ENCODE peak calls at places on chromosomes 3 and 15, in nine cellular contexts. L is coronary artery; J is caudate nucleus; W is mesendoderm; X is neural progenitor cell; S is activated CD8-positive, alpha-beta memory T cell treated with anti-CD3 and anti-CD28 coated beads, Interleukin-2, amount 50 U/mL, for 48 hours; U is renal cortical epithelial cell; N is heart right ventricle; H is stimulated activated CD4-positive, alpha-beta T cell treated with anti-CD3 and anti-CD28 coated beads, Interleukin-15, amount 100 ng/mL, for 1 hour. O is an unnamed sample.

GRCh38 chr3:139715736-139716135 is 38.0 kb upstream of the NMNAT3 start:
- DNase-seq in N (no peak), L (no peak), H (no peak), W (no peak), U (no peak), S (no peak), J (no peak), X (no peak), O (no peak)

GRCh38 chr3:49158108-49158709 is 7.9 kb downstream of the CCDC71 start:
- DNase-seq in S (no peak), J (no peak), L (no peak), H (peak), U (no peak), N (no peak), X (peak), W (peak), O (no peak)

GRCh38 chr15:97563516-97563915 is 397.0 kb upstream of the ARRDC4 start:
- DNase-seq in U (no peak), L (no peak), N (no peak), X (no peak), H (no peak), J (no peak), S (no peak), W (no peak), O (no peak)

GRCh38 chr3:55750525-55750924 is 263.4 kb upstream of the WNT5A start:
- DNase-seq in N (no peak), X (no peak), W (no peak), H (no peak), J (no peak), U (peak), S (no peak), L (no peak), O (no peak)

GRCh38 chr3:78116874-78117273 is 1077.0 kb downstream of the ROBO2 start:
- DNase-seq in J (no peak), W (no peak), X (no peak), H (no peak), S (no peak), N (no peak), L (no peak), U (peak), O (no peak)

GRCh38 chr3:105402287-105402801 is 35.6 kb downstream of the ALCAM start:
- DNase-seq in L (no peak), H (no peak), J (no peak), U (peak), N (no peak), S (no peak), W (peak), X (peak), O (peak)

GRCh38 chr15:43249699-43250203 is 17.0 kb downstream of the TGM5 start:
- DNase-seq in U (peak), J (no peak), H (no peak), W (peak), N (no peak), S (peak), L (no peak), X (no peak), O (no peak)

GRCh38 chr3:33777996-33778395 is 20.4 kb upstream of the PDCD6IP start:
- DNase-seq in L (no peak), W (no peak), S (no peak), X (no peak), H (no peak), U (no peak), J (no peak), N (no peak), O (no peak)

GRCh38 chr3:49387721-49388120 is 24.1 kb downstream of the RHOA start:
- DNase-seq in X (no peak), J (no peak), U (peak), L (no peak), N (no peak), W (no peak), S (no peak), H (no peak), O (no peak)

GRCh38 chr3:194379651-194380050 is 10.1 kb upstream of the LRRC15 start:
- DNase-seq in J (no peak), X (no peak), S (no peak), W (no peak), L (peak), H (no peak), N (no peak), U (no peak), O (peak)

GRCh38 chr3:87333393-87333892 is 57.1 kb upstream of the POU1F1 start:
- DNase-seq in L (no peak), S (no peak), U (peak), N (no peak), H (no peak), X (no peak), W (peak), J (no peak), O (no peak)

GRCh38 chr3:149288655-149289054 is 44.8 kb downstream of the TM4SF18 start:
- DNase-seq in W (no peak), N (no peak), X (no peak), S (no peak), U (no peak), J (no peak), L (no peak), H (no peak), O (no peak)

GRCh38 chr3:194984624-194985023 is 286.3 kb downstream of the XXYLT1 start:
- DNase-seq in J (no peak), H (no peak), U (no peak), S (no peak), L (no peak), X (no peak), N (no peak), W (no peak), O (peak)

GRCh38 chr3:107201146-107201545 is 176.1 kb upstream of the CCDC54 start:
- DNase-seq in J (no peak), L (no peak), H (no peak), W (no peak), S (no peak), N (no peak), X (no peak), U (no peak), O (no peak)

GRCh38 chr3:123186695-123187094 is 15.0 kb upstream of the SEC22A start:
- DNase-seq in U (no peak), X (no peak), N (no peak), J (peak), L (no peak), S (no peak), W (no peak), H (no peak), O (no peak)

GRCh38 chr3:190127797-190128196 is 7.1 kb upstream of the P3H2 start:
- DNase-seq in U (no peak), W (no peak), J (no peak), N (no peak), X (peak), H (no peak), L (no peak), S (no peak), O (no peak)

GRCh38 chr15:93028111-93028631 is 60.8 kb downstream of the RGMA start:
- DNase-seq in J (no peak), S (peak), X (no peak), W (no peak), N (no peak), L (no peak), U (no peak), H (no peak), O (peak)

GRCh38 chr15:81064253-81064652 is 63.5 kb downstream of the TLNRD1 start:
- DNase-seq in W (no peak), L (no peak), S (no peak), J (no peak), N (no peak), U (no peak), H (no peak), X (no peak), O (no peak)

GRCh38 chr3:129604942-129605592 is 1.4 kb downstream of the PLXND1 start:
- DNase-seq in L (no peak), N (no peak), W (no peak), S (no peak), X (peak), J (no peak), U (no peak), H (no peak), O (no peak)

GRCh38 chr3:190258634-190259033 is 63.6 kb downstream of the CLDN1 start:
- DNase-seq in S (no peak), X (peak), J (no peak), L (no peak), U (peak), H (no peak), W (peak), N (no peak), O (no peak)

GRCh38 chr3:112583105-112583504 is 21.3 kb downstream of the SLC35A5 start:
- DNase-seq in J (no peak), S (no peak), L (no peak), X (no peak), N (no peak), W (no peak), H (no peak), U (no peak), O (no peak)

GRCh38 chr3:25471081-25471768 is 43.2 kb downstream of the RARB start:
- DNase-seq in H (no peak), X (no peak), J (no peak), N (peak), W (no peak), L (no peak), U (no peak), S (no peak), O (no peak)

GRCh38 chr3:177525987-177526712 is 328.9 kb upstream of the TBL1XR1 start:
- DNase-seq in N (no peak), J (no peak), H (no peak), W (no peak), U (peak), X (no peak), L (no peak), S (no peak), O (no peak)

GRCh38 chr15:33132722-33133345 is 61.7 kb downstream of the FMN1 start:
- DNase-seq in H (no peak), W (peak), J (no peak), S (no peak), N (no peak), X (peak), U (peak), L (no peak), O (no peak)

GRCh38 chr15:99566157-99566900 is 545 bp downstream of the MEF2A start:
- DNase-seq in W (peak), S (peak), H (no peak), L (peak), N (peak), X (peak), J (no peak), U (no peak), O (peak)

GRCh38 chr15:100765458-100766224 is 114.0 kb upstream of the ALDH1A3 start:
- DNase-seq in L (peak), W (no peak), X (no peak), S (no peak), H (no peak), U (no peak), N (no peak), J (no peak), O (peak)

GRCh38 chr3:193843447-193844301 is 250.7 kb downstream of the OPA1 start:
- DNase-seq in L (no peak), X (no peak), J (no peak), H (no peak), U (peak), S (no peak), N (no peak), W (no peak), O (no peak)

GRCh38 chr15:55279746-55280351 is 9.8 kb downstream of the RAB27A start:
- DNase-seq in X (no peak), L (no peak), U (peak), N (no peak), W (peak), S (no peak), H (peak), J (no peak), O (no peak)

GRCh38 chr3:194072097-194072428 is 63.9 kb upstream of the HES1 start:
- DNase-seq in X (no peak), L (no peak), S (no peak), W (no peak), U (peak), N (no peak), H (no peak), J (no peak), O (no peak)

GRCh38 chr3:123365450-123366143 is 83.3 kb downstream of the ADCY5 start:
- DNase-seq in U (peak), N (peak), S (no peak), X (peak), J (peak), L (no peak), H (no peak), W (peak), O (peak)

GRCh38 chr15:79680721-79681120 is 216.1 kb downstream of the MTHFS start:
- DNase-seq in L (no peak), J (no peak), H (no peak), X (peak), S (no peak), W (peak), U (peak), N (no peak), O (no peak)

GRCh38 chr3:165185707-165186327 is 10.4 kb downstream of the SLITRK3 start:
- DNase-seq in J (peak), W (peak), S (peak), N (peak), L (no peak), X (peak), U (peak), H (no peak), O (peak)

GRCh38 chr3:169914321-169914720 is 2.9 kb downstream of the SAMD7 start:
- DNase-seq in J (no peak), S (no peak), W (no peak), L (no peak), N (no peak), U (peak), H (no peak), X (no peak), O (no peak)

GRCh38 chr3:4546346-4547178 is 53.4 kb downstream of the ITPR1 start:
- DNase-seq in W (no peak), H (no peak), J (no peak), S (no peak), U (no peak), N (no peak), X (no peak), L (no peak), O (no peak)

GRCh38 chr3:41026394-41027177 is 172.7 kb upstream of the CTNNB1 start:
- DNase-seq in W (peak), U (peak), J (no peak), N (peak), X (peak), H (no peak), L (no peak), S (no peak), O (peak)

GRCh38 chr15:85974742-85975141 is 104.9 kb upstream of the AGBL1 start:
- DNase-seq in H (no peak), U (no peak), X (no peak), W (no peak), J (no peak), N (no peak), L (no peak), S (no peak), O (no peak)

GRCh38 chr3:42052132-42052866 is 38.9 kb upstream of the TRAK1 start:
- DNase-seq in H (no peak), X (no peak), S (peak), J (no peak), U (no peak), W (peak), N (no peak), L (no peak), O (no peak)

GRCh38 chr3:105979961-105980360 is 111.1 kb upstream of the CBLB start:
- DNase-seq in J (no peak), N (no peak), U (no peak), W (no peak), L (no peak), S (no peak), H (no peak), X (no peak), O (no peak)

O was measured in posterior vena cava.